ENCODE peak calls at places on chromosomes 12 and 14, in eight cellular contexts. One of them, this sample, is unnamed.

GRCh38 chr14:70885343-70886014 is 21.8 kb upstream of the PCNX1 start:
- DNase-seq in nephron progenitor cell: no peak
- DNase-seq in stimulated activated naive CD4-positive, alpha-beta T cell: no peak
- DNase-seq in dermis microvascular lymphatic vessel endothelial cell: no peak
- DNase-seq in OCI-M1: no peak
- DNase-seq in HEK293T: no peak
- DNase-seq in mucosa of gallbladder: no peak
- DNase-seq in fibroblast of lung: no peak
- DNase-seq in this sample: no peak

GRCh38 chr12:51020448-51021182 is 5.6 kb downstream of the SLC11A2 start:
- DNase-seq in nephron progenitor cell: no peak
- DNase-seq in stimulated activated naive CD4-positive, alpha-beta T cell: no peak
- DNase-seq in dermis microvascular lymphatic vessel endothelial cell: no peak
- DNase-seq in OCI-M1: peak
- DNase-seq in HEK293T: no peak
- DNase-seq in mucosa of gallbladder: no peak
- DNase-seq in fibroblast of lung: no peak
- DNase-seq in this sample: no peak

GRCh38 chr12:112096667-112097066 is 11.9 kb downstream of the NAA25 start:
- DNase-seq in nephron progenitor cell: no peak
- DNase-seq in stimulated activated naive CD4-positive, alpha-beta T cell: no peak
- DNase-seq in dermis microvascular lymphatic vessel endothelial cell: peak
- DNase-seq in OCI-M1: peak
- DNase-seq in HEK293T: no peak
- DNase-seq in mucosa of gallbladder: no peak
- DNase-seq in fibroblast of lung: peak
- DNase-seq in this sample: no peak

GRCh38 chr12:122394626-122395194 is 27.8 kb downstream of the CLIP1 start:
- DNase-seq in nephron progenitor cell: no peak
- DNase-seq in stimulated activated naive CD4-positive, alpha-beta T cell: no peak
- DNase-seq in dermis microvascular lymphatic vessel endothelial cell: no peak
- DNase-seq in OCI-M1: no peak
- DNase-seq in HEK293T: no peak
- DNase-seq in mucosa of gallbladder: no peak
- DNase-seq in fibroblast of lung: peak
- DNase-seq in this sample: no peak

GRCh38 chr12:81843599-81843998 is 84.4 kb upstream of the PPFIA2 start:
- DNase-seq in nephron progenitor cell: no peak
- DNase-seq in stimulated activated naive CD4-positive, alpha-beta T cell: no peak
- DNase-seq in dermis microvascular lymphatic vessel endothelial cell: no peak
- DNase-seq in OCI-M1: no peak
- DNase-seq in HEK293T: no peak
- DNase-seq in mucosa of gallbladder: no peak
- DNase-seq in fibroblast of lung: no peak
- DNase-seq in this sample: no peak

GRCh38 chr12:14795028-14795448 is 8.2 kb downstream of the WBP11 start:
- DNase-seq in nephron progenitor cell: no peak
- DNase-seq in stimulated activated naive CD4-positive, alpha-beta T cell: no peak
- DNase-seq in dermis microvascular lymphatic vessel endothelial cell: no peak
- DNase-seq in OCI-M1: no peak
- DNase-seq in HEK293T: no peak
- DNase-seq in mucosa of gallbladder: no peak
- DNase-seq in fibroblast of lung: peak
- DNase-seq in this sample: no peak

GRCh38 chr12:51910691-51911090 is 3.4 kb downstream of the ACVRL1 start:
- DNase-seq in nephron progenitor cell: no peak
- DNase-seq in stimulated activated naive CD4-positive, alpha-beta T cell: no peak
- DNase-seq in dermis microvascular lymphatic vessel endothelial cell: peak
- DNase-seq in OCI-M1: no peak
- DNase-seq in HEK293T: no peak
- DNase-seq in mucosa of gallbladder: no peak
- DNase-seq in fibroblast of lung: no peak
- DNase-seq in this sample: no peak

GRCh38 chr14:49612671-49613070 is 7.8 kb downstream of the RPL36AL start:
- DNase-seq in nephron progenitor cell: no peak
- DNase-seq in stimulated activated naive CD4-positive, alpha-beta T cell: no peak
- DNase-seq in dermis microvascular lymphatic vessel endothelial cell: no peak
- DNase-seq in OCI-M1: no peak
- DNase-seq in HEK293T: no peak
- DNase-seq in mucosa of gallbladder: no peak
- DNase-seq in fibroblast of lung: no peak
- DNase-seq in this sample: no peak

GRCh38 chr14:101362529-101363260 is 198.6 kb upstream of the DIO3 start:
- DNase-seq in nephron progenitor cell: no peak
- DNase-seq in stimulated activated naive CD4-positive, alpha-beta T cell: no peak
- DNase-seq in dermis microvascular lymphatic vessel endothelial cell: no peak
- DNase-seq in OCI-M1: no peak
- DNase-seq in HEK293T: no peak
- DNase-seq in mucosa of gallbladder: no peak
- DNase-seq in fibroblast of lung: no peak
- DNase-seq in this sample: no peak

GRCh38 chr12:120241561-120242274 is 23.8 kb downstream of the PXN start:
- DNase-seq in nephron progenitor cell: no peak
- DNase-seq in stimulated activated naive CD4-positive, alpha-beta T cell: no peak
- DNase-seq in dermis microvascular lymphatic vessel endothelial cell: peak
- DNase-seq in OCI-M1: no peak
- DNase-seq in HEK293T: no peak
- DNase-seq in mucosa of gallbladder: no peak
- DNase-seq in fibroblast of lung: peak
- DNase-seq in this sample: no peak